ENCODE peak calls at places on chromosomes 2 and 18, in ten cellular contexts. L is fibroblast of lung, C is GM13977, U is BE2C, W is HCT116, F is lower leg skin, Q is spleen, V is IMR-90, H is epithelial cell of esophagus, Y is dorsolateral prefrontal cortex. B is an unnamed sample.
A peak's percentile ranks its signal among the peaks of the same experiment; 100 is the strongest.

GRCh38 chr2:75608684-75609333 is 37.8 kb upstream of the MRPL19 start:
- DNase-seq in L (peak; percentile 51), U (peak; percentile 51), Q (peak; percentile 87), Y (peak; percentile 63), W (peak; percentile 24), F (peak; percentile 27), V (peak; percentile 47), C (peak; percentile 79), H (peak; percentile 73), B (peak; percentile 80)

GRCh38 chr2:164456599-164456998 is 164.7 kb downstream of the GRB14 start:
- DNase-seq in Q (no peak), V (no peak), W (no peak), C (no peak), H (no peak), L (no peak), U (peak; percentile 53), F (no peak), Y (no peak), B (no peak)

GRCh38 chr2:47069628-47070154 is 85.4 kb downstream of the STPG4 start:
- DNase-seq in H (peak; percentile 94), C (no peak), F (peak; percentile 84), V (peak; percentile 65), Y (no peak), Q (no peak), U (peak; percentile 46), W (peak; percentile 82), L (peak; percentile 54), B (peak; percentile 96)

GRCh38 chr2:235406420-235406819 is 87.4 kb upstream of the AGAP1 start:
- DNase-seq in C (no peak), V (no peak), H (no peak), U (no peak), Y (no peak), W (no peak), L (no peak), Q (no peak), F (no peak), B (no peak)

GRCh38 chr2:211836409-211836808 is 702.2 kb downstream of the ERBB4 start:
- DNase-seq in W (no peak), H (peak; percentile 52), Q (no peak), Y (no peak), L (no peak), V (no peak), F (no peak), U (no peak), C (no peak), B (peak; percentile 44)

GRCh38 chr2:212428685-212429480 is 109.7 kb downstream of the ERBB4 start:
- DNase-seq in H (no peak), Q (no peak), V (no peak), W (no peak), L (no peak), Y (peak; percentile 50), U (no peak), F (no peak), C (no peak), B (no peak)

GRCh38 chr2:180607501-180608060 is 372.8 kb upstream of the UBE2E3 start:
- DNase-seq in Y (no peak), H (no peak), V (no peak), C (no peak), Q (no peak), U (no peak), L (no peak), W (no peak), F (no peak), B (no peak)

GRCh38 chr2:12732663-12733062 is 15.9 kb downstream of the TRIB2 start:
- DNase-seq in V (no peak), W (no peak), Y (no peak), U (no peak), L (no peak), F (no peak), Q (peak; percentile 88), C (no peak), H (no peak), B (no peak)

GRCh38 chr2:42903821-42904575 is 111.6 kb upstream of the HAAO start:
- DNase-seq in Q (no peak), W (no peak), H (peak; percentile 58), C (no peak), V (no peak), L (no peak), Y (no peak), F (no peak), U (no peak), B (no peak)

GRCh38 chr2:43049836-43050796 is 176.3 kb downstream of the ZFP36L2 start:
- DNase-seq in C (no peak), Q (peak; percentile 72), H (peak; percentile 60), Y (no peak), V (no peak), U (no peak), L (peak; percentile 42), W (no peak), F (no peak), B (no peak)

GRCh38 chr2:196324212-196324611 is 152.8 kb upstream of the STK17B start:
- DNase-seq in C (no peak), W (no peak), L (no peak), Q (no peak), F (no peak), H (no peak), Y (no peak), V (peak; percentile 42), U (no peak), B (no peak)

GRCh38 chr18:23722646-23723045 is 33.4 kb downstream of the LAMA3 start:
- DNase-seq in F (no peak), H (no peak), Y (no peak), C (no peak), L (no peak), V (peak; percentile 31), U (no peak), W (no peak), Q (no peak), B (no peak)

DNA sequence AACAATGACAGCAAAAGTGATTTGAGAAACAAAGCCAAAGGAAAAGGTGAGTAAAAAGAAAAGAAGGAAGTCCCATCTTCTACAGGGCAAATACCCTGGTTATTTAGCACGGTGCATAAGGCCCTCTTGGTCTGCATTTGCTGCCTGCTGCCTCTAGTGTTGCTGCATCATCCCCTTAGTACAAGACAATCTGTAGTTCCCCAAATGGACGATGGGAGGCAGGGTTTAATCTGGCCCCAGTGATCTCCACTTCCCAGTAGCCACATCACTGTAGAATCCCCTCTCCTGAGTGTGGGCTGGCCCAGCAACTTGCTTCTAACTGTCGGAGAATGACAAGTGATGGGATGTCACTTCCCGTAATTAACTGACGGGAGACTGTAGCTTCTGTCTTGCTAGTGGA is 85.1 kb downstream of the CTAGE1 start:
- DNase-seq in F (no peak), C (no peak), Q (no peak), L (no peak), H (no peak), U (peak; percentile 22), W (no peak), V (no peak), Y (no peak), B (no peak)
- TF ChIP-seq CTCF in F (no peak), C (peak; percentile 5), Q (no peak), L (no peak), H (no peak), U (peak; percentile 41), W (peak; percentile 50), V (peak; percentile 21), Y (no peak), B (peak; percentile 46)

DNA sequence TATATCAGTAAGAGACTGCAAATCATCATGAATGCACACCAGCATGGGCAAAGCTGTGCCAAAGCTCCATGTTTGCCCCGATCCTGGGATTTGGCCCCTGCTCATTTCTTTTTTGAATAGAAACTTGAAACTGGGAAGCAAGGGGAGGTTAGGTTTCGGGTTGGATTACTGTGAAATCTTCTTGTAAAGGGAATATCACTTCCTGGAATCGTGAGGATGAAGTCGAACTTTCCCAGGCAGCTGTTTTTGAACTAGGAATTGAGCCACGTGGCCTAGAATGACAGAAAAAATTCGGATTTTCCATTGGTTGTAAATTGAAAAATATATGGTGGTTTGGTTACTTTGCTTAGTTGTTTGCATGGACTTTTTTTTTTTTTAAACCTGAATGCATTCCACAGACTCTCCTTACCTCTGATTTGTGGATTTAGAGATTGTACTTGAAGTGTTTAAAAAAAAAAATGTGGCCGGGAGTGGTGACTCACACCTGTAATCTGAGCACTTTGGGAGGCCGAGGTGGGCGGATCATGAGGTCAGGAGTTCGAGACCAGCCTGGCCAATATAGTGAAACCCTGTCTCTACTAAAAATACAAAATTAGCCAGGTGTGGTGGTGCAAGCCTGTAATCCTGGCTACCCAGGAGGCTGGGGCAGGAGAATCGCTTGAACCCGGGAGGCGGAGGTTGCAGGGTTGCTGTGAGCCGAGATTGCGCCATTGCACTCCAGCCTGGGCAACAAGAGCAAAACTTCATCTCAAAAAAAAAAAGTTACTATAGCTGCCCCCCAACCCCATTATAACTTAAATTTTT is 32.1 kb downstream of the GRHL1 start:
- DNase-seq in L (no peak), Y (no peak), C (no peak), F (no peak), H (no peak), U (no peak), V (peak; percentile 62), Q (no peak), W (no peak), B (peak; percentile 25)
- TF ChIP-seq CTCF in L (no peak), Y (no peak), C (no peak), F (no peak), H (no peak), U (no peak), V (no peak), Q (no peak), W (no peak), B (no peak)

DNA sequence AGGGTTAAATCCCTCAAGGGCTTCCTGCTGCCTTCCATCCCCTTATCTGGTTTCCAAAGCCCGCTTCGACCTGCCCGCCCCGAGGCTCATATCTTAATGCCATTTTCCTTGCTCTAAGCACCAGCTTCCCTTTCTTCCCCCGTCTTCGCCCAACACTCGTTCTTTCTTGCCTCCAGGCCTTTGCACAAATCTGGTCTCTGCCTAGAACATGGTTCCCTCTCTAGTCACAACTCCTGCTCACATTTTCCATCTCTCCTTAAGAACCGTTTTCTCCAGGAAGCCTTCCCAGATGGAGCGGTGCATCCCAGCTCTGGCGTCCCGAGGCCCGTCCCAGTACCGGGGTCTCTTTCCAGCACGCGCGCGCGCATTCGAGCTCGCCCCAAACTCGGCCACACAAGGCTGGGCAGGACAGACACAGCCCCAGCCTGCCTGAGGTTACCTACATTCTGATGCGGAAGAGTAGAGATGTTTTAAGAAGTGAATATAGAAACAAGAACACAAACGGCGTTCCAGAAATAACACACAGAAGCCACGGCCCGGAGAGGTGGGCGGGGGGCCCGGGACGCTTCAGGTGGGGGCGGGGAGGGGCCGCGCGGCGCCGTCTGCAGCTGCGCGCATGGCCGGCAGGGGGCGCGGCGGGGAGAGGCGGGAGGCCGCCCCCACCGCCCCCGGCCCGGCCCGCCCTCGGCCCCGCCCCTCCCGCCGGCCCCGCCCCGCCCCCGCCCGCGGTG is at the start of gene DGKD:
- DNase-seq in F (no peak), H (peak; percentile 33), V (no peak), Y (no peak), C (peak; percentile 97), L (peak; percentile 32), U (peak; percentile 64), W (peak; percentile 29), Q (peak; percentile 95), B (peak; percentile 58)
- TF ChIP-seq CTCF in F (no peak), H (peak; percentile 8), V (peak; percentile 34), Y (peak; percentile 40), C (peak; percentile 54), L (peak; percentile 7), U (peak; percentile 1), W (peak; percentile 34), Q (peak; percentile 27), B (peak; percentile 30)

DNA sequence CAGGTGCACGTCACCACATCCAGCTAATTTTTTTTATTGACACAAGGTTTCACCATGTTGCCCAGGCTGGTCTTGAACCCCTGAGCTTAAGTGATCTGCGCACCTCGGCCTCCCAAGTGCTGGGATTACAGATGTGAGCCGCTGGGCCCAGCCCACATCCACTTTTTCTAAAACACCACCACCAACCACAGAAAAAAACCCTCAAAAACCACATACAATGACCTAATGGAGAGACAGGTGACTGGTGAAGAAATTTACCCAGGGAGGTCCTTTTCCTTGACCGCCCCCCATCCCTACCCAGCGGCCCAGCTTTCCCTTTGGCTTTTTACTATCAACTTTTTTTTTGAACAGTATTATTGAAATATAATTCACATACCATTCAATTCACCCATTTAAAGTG is 47.9 kb downstream of the CACNB4 start:
- DNase-seq in H (no peak), U (no peak), V (no peak), L (no peak), F (no peak), C (no peak), Q (no peak), Y (no peak), W (no peak), B (no peak)
- TF ChIP-seq CTCF in H (no peak), U (no peak), V (no peak), L (no peak), F (no peak), C (no peak), Q (no peak), Y (no peak), W (no peak), B (no peak)